ENCODE peak calls at places on chromosomes 1 and 21, in four cellular contexts. O, P, Z and F are unnamed samples.

GRCh38 chr1:225465793-225466517 is 38.1 kb upstream of the LBR start:
- DNase-seq in O (no peak), Z (no peak), P (no peak), F (no peak)

GRCh38 chr21:32772281-32773047 is 909 bp upstream of the PAXBP1 start:
- DNase-seq in O (no peak), P (no peak), Z (peak), F (peak)

GRCh38 chr1:47679301-47679751 is 241.5 kb downstream of the FOXD2 start:
- DNase-seq in P (no peak), Z (no peak), O (peak), F (peak)

GRCh38 chr1:94069649-94070285 is 51.2 kb downstream of the ABCA4 start:
- DNase-seq in P (no peak), Z (peak), O (no peak), F (peak)

GRCh38 chr1:44714944-44715571 is 15.9 kb downstream of the RNU5D-1 start:
- DNase-seq in Z (peak), O (peak), P (peak), F (peak)

GRCh38 chr1:2270260-2271100 is 42.4 kb downstream of the SKI start:
- DNase-seq in Z (peak), O (no peak), P (no peak), F (no peak)

GRCh38 chr1:150971583-150972416 is 2.8 kb downstream of the CERS2 start:
- DNase-seq in P (no peak), O (peak), Z (peak), F (no peak)

GRCh38 chr1:176949033-176949662 is 215.4 kb downstream of the ASTN1 start:
- DNase-seq in P (no peak), O (peak), Z (peak), F (peak)

GRCh38 chr1:121516279-121516967 is 331.6 kb downstream of the SRGAP2C start:
- DNase-seq in P (no peak), O (no peak), Z (no peak), F (no peak)

GRCh38 chr1:63724375-63724774 is 49.4 kb upstream of the ROR1 start:
- DNase-seq in O (no peak), P (no peak), Z (no peak), F (no peak)

GRCh38 chr1:218377143-218377660 is 32.1 kb downstream of the TGFB2 start:
- DNase-seq in P (no peak), Z (peak), O (no peak), F (peak)

GRCh38 chr1:38013027-38013588 is 574 bp downstream of the UTP11 start:
- DNase-seq in O (no peak), P (no peak), Z (peak), F (peak)

GRCh38 chr1:17851075-17851474 is 95.9 kb downstream of the ACTL8 start:
- DNase-seq in P (no peak), Z (no peak), O (no peak), F (no peak)

GRCh38 chr1:212555426-212555825 is 53.1 kb upstream of the ATF3 start:
- DNase-seq in P (no peak), O (no peak), Z (no peak), F (no peak)

GRCh38 chr1:145891143-145891542 is 5.5 kb upstream of the ANKRD35 start:
- DNase-seq in O (no peak), P (no peak), Z (peak), F (peak)

GRCh38 chr1:115476616-115477015 is 138.6 kb upstream of the NGF start:
- DNase-seq in Z (peak), P (no peak), O (peak), F (peak)

GRCh38 chr1:26278835-26279597 is 870 bp upstream of the SH3BGRL3 start:
- DNase-seq in Z (peak), O (no peak), P (no peak), F (no peak)

GRCh38 chr1:179079113-179079761 is 2.6 kb upstream of the TOR3A start:
- DNase-seq in Z (peak), O (peak), P (no peak), F (peak)

GRCh38 chr1:175088523-175088922 is 20.9 kb downstream of the TNN start:
- DNase-seq in Z (no peak), O (peak), P (no peak), F (no peak)

GRCh38 chr1:82565546-82565945 is 764.8 kb downstream of the ADGRL2 start:
- DNase-seq in O (no peak), Z (peak), P (no peak), F (peak)

GRCh38 chr1:207755846-207756692 is 4.2 kb downstream of the CD46 start:
- DNase-seq in O (no peak), Z (no peak), P (no peak), F (no peak)

GRCh38 chr1:210541680-210542358 is 213.1 kb downstream of the HHAT start:
- DNase-seq in P (no peak), Z (no peak), O (peak), F (no peak)

GRCh38 chr1:227914801-227915563 is 32.8 kb downstream of the WNT9A start:
- DNase-seq in Z (no peak), O (no peak), P (no peak), F (no peak)

GRCh38 chr1:84020151-84020550 is 21.2 kb upstream of the TTLL7 start:
- DNase-seq in Z (no peak), O (no peak), P (no peak), F (no peak)

GRCh38 chr1:26697441-26697977 is 1.7 kb downstream of the ARID1A start:
- DNase-seq in P (no peak), O (peak), Z (no peak), F (no peak)

GRCh38 chr1:93846929-93847810 is 31.8 kb downstream of the DNTTIP2 start:
- DNase-seq in O (peak), P (peak), Z (peak), F (peak)

DNA sequence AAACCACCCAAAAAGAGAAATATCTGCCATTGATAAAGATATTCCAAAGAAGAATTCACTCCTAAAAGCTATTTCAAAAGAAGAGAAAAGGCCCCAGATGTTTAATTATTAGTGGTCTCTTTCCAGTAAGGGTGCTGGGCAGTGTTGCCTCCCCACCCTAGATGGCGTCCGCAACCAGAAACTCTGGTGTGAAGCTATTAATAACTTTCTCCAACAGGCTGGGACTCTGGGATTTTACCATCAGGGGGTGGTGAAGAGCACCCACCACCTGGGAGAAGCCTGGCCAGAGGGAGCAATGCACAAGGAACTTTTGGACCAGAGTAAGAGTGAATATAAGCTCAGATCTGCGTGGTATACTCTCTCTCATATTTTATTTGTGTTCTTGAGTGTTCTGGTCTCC is 115.4 kb upstream of the TIAM1 start:
- DNase-seq in P (no peak), Z (no peak), O (peak), F (no peak)
- TF ChIP-seq CTCF in P (no peak), Z (no peak), O (peak), F (peak)

GRCh38 chr1:96967311-96967710 is 245.7 kb downstream of the PTBP2 start:
- DNase-seq in Z (no peak), O (no peak), P (no peak), F (peak)
- H3K4me3 ChIP-seq in Z (no peak), O (no peak), P (no peak), F (no peak)

GRCh38 chr21:25788677-25789076 is 53.9 kb downstream of the GABPA start:
- DNase-seq in Z (no peak), O (no peak), P (no peak), F (no peak)

GRCh38 chr21:25791321-25791720 is 56.5 kb downstream of the GABPA start:
- DNase-seq in P (no peak), Z (no peak), O (no peak), F (peak)

GRCh38 chr21:25790122-25790951 is 55.6 kb downstream of the GABPA start:
- DNase-seq in Z (peak), O (peak), P (no peak), F (peak)
- TF ChIP-seq CTCF in Z (peak), O (peak), P (peak), F (peak)

DNA sequence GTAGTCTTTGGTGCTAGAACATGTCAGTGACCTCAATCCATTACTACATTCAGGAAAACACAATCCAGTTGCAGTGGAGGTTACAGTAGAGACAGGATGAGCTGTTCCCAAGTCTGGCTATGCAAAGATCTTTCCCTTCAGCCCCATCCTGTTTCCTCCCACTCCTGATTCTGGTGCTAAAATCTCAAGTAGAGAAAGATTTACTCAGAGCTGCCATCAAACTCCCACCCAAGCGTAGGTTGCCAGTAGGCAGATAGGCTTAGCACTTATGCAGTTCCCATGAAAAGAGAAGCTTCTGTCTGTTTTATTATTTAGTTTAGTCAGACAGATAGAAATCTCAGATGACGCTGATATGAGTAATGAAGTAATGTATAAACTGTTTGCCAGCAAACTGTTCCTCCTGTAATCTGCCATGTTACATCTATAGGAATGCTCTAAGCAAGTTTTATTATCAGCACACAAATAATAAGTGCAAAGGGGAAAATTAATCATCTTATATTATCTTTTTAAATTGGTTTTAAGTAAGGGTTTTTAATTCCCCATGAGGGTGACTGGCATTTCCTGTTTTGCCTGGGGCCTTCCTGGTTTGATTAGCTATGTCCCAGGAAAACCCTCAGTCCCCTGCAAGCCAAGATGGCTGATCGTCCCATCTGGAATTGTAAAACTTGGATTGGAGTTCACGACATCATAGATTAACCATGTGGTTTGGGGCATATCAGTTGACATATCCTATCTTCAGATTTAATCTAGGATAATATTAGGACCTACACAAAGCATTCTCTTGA is 188.3 kb upstream of the PALMD start:
- DNase-seq in P (no peak), O (no peak), Z (peak), F (peak)
- H3K4me3 ChIP-seq in P (no peak), O (no peak), Z (no peak), F (no peak)

GRCh38 chr1:98045211-98046030 is 124.6 kb upstream of the DPYD start:
- DNase-seq in Z (peak), O (peak), P (no peak), F (peak)

GRCh38 chr1:98046031-98046641 is 125.3 kb upstream of the DPYD start:
- DNase-seq in O (peak), Z (peak), P (no peak), F (peak)

GRCh38 chr1:98051065-98051675 is 130.3 kb upstream of the DPYD start:
- DNase-seq in Z (peak), P (peak), O (peak), F (peak)

GRCh38 chr1:98049370-98050115 is 128.7 kb upstream of the DPYD start:
- DNase-seq in O (peak), Z (peak), P (no peak), F (peak)

DNA sequence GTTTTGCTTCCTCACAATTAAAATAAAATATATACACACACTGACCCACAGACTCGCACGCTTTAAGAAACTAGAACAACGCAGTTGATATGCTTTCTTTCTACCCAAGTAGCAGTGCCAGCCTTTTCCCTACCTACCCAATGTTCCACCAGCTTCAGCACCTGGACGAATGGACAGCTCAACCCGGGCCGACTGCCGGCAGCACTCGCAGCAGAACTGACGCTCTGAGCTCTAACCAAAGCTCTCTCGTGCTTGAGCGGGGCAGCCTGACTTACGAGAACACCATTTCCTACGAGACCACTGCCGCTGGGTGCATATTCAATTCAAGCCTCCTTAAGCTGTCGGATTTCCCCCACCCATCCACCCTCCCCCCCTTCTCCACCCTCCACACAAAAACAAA is 127.4 kb upstream of the DPYD start:
- DNase-seq in P (peak), O (peak), Z (peak), F (peak)
- TF ChIP-seq CTCF in P (no peak), O (peak), Z (no peak), F (peak)

DNA sequence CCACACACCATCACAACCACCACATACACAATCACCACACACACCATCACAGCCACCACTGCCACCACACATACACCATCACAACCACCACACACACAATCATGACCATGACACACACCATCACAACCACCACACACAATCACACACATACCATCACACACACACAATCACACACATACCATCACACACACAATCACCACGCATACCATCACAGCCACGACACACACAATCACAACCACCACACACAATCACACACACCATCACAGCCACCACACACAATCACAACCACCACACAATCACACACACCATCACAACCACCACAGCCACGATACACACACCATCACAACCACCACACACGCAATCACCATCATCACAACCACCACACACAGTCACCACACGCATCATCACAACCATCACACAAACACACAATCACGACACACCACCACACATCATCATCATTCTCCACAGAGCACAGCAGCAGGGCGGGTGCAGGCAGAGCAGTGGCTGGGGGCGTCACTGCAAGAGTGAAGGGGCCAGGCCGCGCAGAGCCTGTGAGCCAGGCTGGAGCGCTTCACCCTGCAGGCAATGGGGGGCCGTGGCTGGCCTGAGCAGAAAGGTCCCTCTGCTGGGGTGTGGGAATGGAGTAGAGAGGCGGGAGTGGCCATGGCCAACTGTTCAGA is 32.6 kb downstream of the CDCP2 start:
- DNase-seq in Z (no peak), P (no peak), O (no peak), F (no peak)
- H3K4me3 ChIP-seq in Z (no peak), P (no peak), O (no peak), F (no peak)

GRCh38 chr1:59076612-59077011 is 220.3 kb upstream of the FGGY start:
- DNase-seq in O (no peak), Z (peak), P (no peak), F (peak)
- TF ChIP-seq CTCF in O (no peak), Z (peak), P (no peak), F (peak)